ENCODE peak calls at places on chromosomes 16 and 17, in seven cellular contexts. One of them, this sample, is unnamed.

GRCh38 chr16:19588661-19589060 is 33.2 kb downstream of the VPS35L start:
- DNase-seq in cardiac fibroblast: peak
- DNase-seq in M059J: no peak
- DNase-seq in choroid plexus epithelial cell: peak
- DNase-seq in AG08395: no peak
- DNase-seq in epithelial cell of prostate: no peak
- DNase-seq in GM13976: no peak
- DNase-seq in this sample: no peak

GRCh38 chr17:73291260-73291801 is 20.5 kb downstream of the CDC42EP4 start:
- DNase-seq in cardiac fibroblast: peak
- DNase-seq in M059J: peak
- DNase-seq in choroid plexus epithelial cell: peak
- DNase-seq in AG08395: peak
- DNase-seq in epithelial cell of prostate: no peak
- DNase-seq in GM13976: peak
- DNase-seq in this sample: no peak

GRCh38 chr16:19374402-19374801 is 43.3 kb upstream of the TMC5 start:
- DNase-seq in cardiac fibroblast: no peak
- DNase-seq in M059J: no peak
- DNase-seq in choroid plexus epithelial cell: no peak
- DNase-seq in AG08395: no peak
- DNase-seq in epithelial cell of prostate: no peak
- DNase-seq in GM13976: no peak
- DNase-seq in this sample: no peak

GRCh38 chr16:15856901-15857778 is at the start of gene MYH11:
- DNase-seq in cardiac fibroblast: no peak
- DNase-seq in M059J: no peak
- DNase-seq in choroid plexus epithelial cell: no peak
- DNase-seq in AG08395: no peak
- DNase-seq in epithelial cell of prostate: no peak
- DNase-seq in GM13976: peak
- DNase-seq in this sample: no peak

GRCh38 chr16:586047-586644 is 3.7 kb upstream of the RAB40C start:
- DNase-seq in cardiac fibroblast: no peak
- DNase-seq in M059J: peak
- DNase-seq in choroid plexus epithelial cell: no peak
- DNase-seq in AG08395: no peak
- DNase-seq in epithelial cell of prostate: no peak
- DNase-seq in GM13976: no peak
- DNase-seq in this sample: no peak

GRCh38 chr16:78925071-78925714 is 675.3 kb downstream of the MAF start:
- DNase-seq in cardiac fibroblast: no peak
- DNase-seq in M059J: no peak
- DNase-seq in choroid plexus epithelial cell: peak
- DNase-seq in AG08395: no peak
- DNase-seq in epithelial cell of prostate: no peak
- DNase-seq in GM13976: peak
- DNase-seq in this sample: no peak

GRCh38 chr17:79465011-79466006 is 145.5 kb downstream of the RBFOX3 start:
- DNase-seq in cardiac fibroblast: no peak
- DNase-seq in M059J: no peak
- DNase-seq in choroid plexus epithelial cell: no peak
- DNase-seq in AG08395: no peak
- DNase-seq in epithelial cell of prostate: no peak
- DNase-seq in GM13976: no peak
- DNase-seq in this sample: no peak

GRCh38 chr16:54080524-54081008 is 206.0 kb downstream of the IRX3 start:
- DNase-seq in cardiac fibroblast: peak
- DNase-seq in M059J: peak
- DNase-seq in choroid plexus epithelial cell: peak
- DNase-seq in AG08395: peak
- DNase-seq in epithelial cell of prostate: peak
- DNase-seq in GM13976: no peak
- DNase-seq in this sample: no peak

GRCh38 chr16:72422308-72422897 is 250.4 kb upstream of the PMFBP1 start:
- DNase-seq in cardiac fibroblast: no peak
- DNase-seq in M059J: no peak
- DNase-seq in choroid plexus epithelial cell: no peak
- DNase-seq in AG08395: no peak
- DNase-seq in epithelial cell of prostate: no peak
- DNase-seq in GM13976: no peak
- DNase-seq in this sample: no peak

GRCh38 chr16:74666425-74667214 is at the start of gene RFWD3:
- DNase-seq in cardiac fibroblast: peak
- DNase-seq in M059J: peak
- DNase-seq in choroid plexus epithelial cell: peak
- DNase-seq in AG08395: peak
- DNase-seq in epithelial cell of prostate: peak
- DNase-seq in GM13976: peak
- DNase-seq in this sample: peak

GRCh38 chr16:19528666-19529065 is 4.9 kb downstream of the CCP110 start:
- DNase-seq in cardiac fibroblast: no peak
- DNase-seq in M059J: no peak
- DNase-seq in choroid plexus epithelial cell: no peak
- DNase-seq in AG08395: no peak
- DNase-seq in epithelial cell of prostate: no peak
- DNase-seq in GM13976: no peak
- DNase-seq in this sample: no peak

GRCh38 chr17:81336930-81337325 is 41.8 kb upstream of the SLC38A10 start:
- DNase-seq in cardiac fibroblast: no peak
- DNase-seq in M059J: no peak
- DNase-seq in choroid plexus epithelial cell: no peak
- DNase-seq in AG08395: no peak
- DNase-seq in epithelial cell of prostate: no peak
- DNase-seq in GM13976: no peak
- DNase-seq in this sample: no peak

GRCh38 chr17:45228985-45229517 is 7.4 kb downstream of the FMNL1 start:
- DNase-seq in cardiac fibroblast: peak
- DNase-seq in M059J: peak
- DNase-seq in choroid plexus epithelial cell: peak
- DNase-seq in AG08395: peak
- DNase-seq in epithelial cell of prostate: no peak
- DNase-seq in GM13976: peak
- DNase-seq in this sample: peak

This sample was measured in KG1.